ENCODE peak calls at places on chromosomes 16 and 17, in seven cellular contexts. C, A, G, V, M, R and D are unnamed samples.

GRCh38 chr17:57478433-57478832 is 222.1 kb downstream of the MSI2 start:
- DNase-seq in M (no peak), R (no peak), V (no peak), C (no peak), A (no peak), G (no peak), D (no peak)

GRCh38 chr17:66543526-66543925 is 241.1 kb downstream of the PRKCA start:
- DNase-seq in A (no peak), R (no peak), C (no peak), V (no peak), G (no peak), M (no peak), D (no peak)

GRCh38 chr17:7445011-7445927 is at the start of gene CHRNB1:
- DNase-seq in R (peak), A (peak), M (peak), G (peak), V (peak), C (no peak), D (no peak)

GRCh38 chr17:76598004-76598439 is 12.4 kb upstream of the ST6GALNAC2 start:
- DNase-seq in M (no peak), C (peak), R (no peak), A (peak), G (no peak), V (no peak), D (no peak)

GRCh38 chr17:12693640-12694039 is 27.9 kb downstream of the MYOCD start:
- DNase-seq in R (peak), A (no peak), C (no peak), V (no peak), G (no peak), M (no peak), D (no peak)

GRCh38 chr16:50521246-50521900 is 26.8 kb upstream of the NKD1 start:
- DNase-seq in R (no peak), A (no peak), G (no peak), M (no peak), C (no peak), V (no peak), D (no peak)

GRCh38 chr17:2883544-2884203 is 87.4 kb downstream of the RAP1GAP2 start:
- DNase-seq in G (peak), R (peak), C (peak), V (no peak), A (no peak), M (peak), D (no peak)

GRCh38 chr17:75250009-75250471 is 11.4 kb downstream of the GGA3 start:
- DNase-seq in C (no peak), R (peak), G (no peak), V (peak), A (no peak), M (no peak), D (no peak)

GRCh38 chr16:23505942-23506605 is 4.2 kb downstream of the GGA2 start:
- DNase-seq in C (no peak), A (no peak), M (no peak), G (peak), R (no peak), V (no peak), D (no peak)

GRCh38 chr17:51121620-51122472 is 1.2 kb upstream of the SPAG9 start:
- DNase-seq in M (peak), V (peak), R (peak), G (peak), A (peak), C (no peak), D (peak)

GRCh38 chr17:2797632-2798031 is 1.4 kb downstream of the RAP1GAP2 start:
- DNase-seq in G (no peak), V (no peak), R (no peak), C (peak), M (peak), A (no peak), D (no peak)

GRCh38 chr16:23148513-23149266 is 562 bp downstream of the USP31 start:
- DNase-seq in V (peak), G (peak), C (no peak), A (no peak), R (peak), M (peak), D (peak)

GRCh38 chr16:78770353-78771091 is 671.1 kb downstream of the WWOX start:
- DNase-seq in A (peak), R (no peak), M (peak), V (peak), C (peak), G (peak), D (peak)

GRCh38 chr16:46839986-46840443 is 9.0 kb upstream of the C16orf87 start:
- DNase-seq in M (no peak), C (no peak), R (no peak), A (no peak), G (no peak), V (no peak), D (no peak)

GRCh38 chr17:82105882-82106696 is 8.1 kb upstream of the FASN start:
- DNase-seq in R (peak), V (peak), G (peak), A (no peak), M (peak), C (peak), D (peak)

GRCh38 chr17:81681672-81682071 is 1.9 kb downstream of the ARL16 start:
- DNase-seq in R (no peak), A (no peak), V (no peak), G (peak), C (peak), M (no peak), D (no peak)

GRCh38 chr16:17395849-17396480 is 74.8 kb downstream of the XYLT1 start:
- DNase-seq in V (no peak), A (no peak), C (no peak), R (no peak), M (peak), G (no peak), D (no peak)

GRCh38 chr16:68802190-68802589 is 41.1 kb upstream of the TANGO6 start:
- DNase-seq in M (peak), G (no peak), R (peak), V (no peak), C (no peak), A (no peak), D (no peak)

GRCh38 chr16:1494711-1495110 is 1.6 kb downstream of the TELO2 start:
- DNase-seq in A (no peak), C (peak), G (no peak), M (no peak), R (peak), V (no peak), D (no peak)

GRCh38 chr17:1217030-1217429 is 37.2 kb upstream of the ABR start:
- DNase-seq in M (no peak), V (no peak), A (no peak), R (no peak), C (no peak), G (no peak), D (no peak)

GRCh38 chr17:44442806-44443205 is 53.4 kb upstream of the ITGA2B start:
- DNase-seq in A (no peak), G (no peak), C (no peak), V (no peak), M (no peak), R (no peak), D (no peak)

GRCh38 chr17:40474419-40475002 is 26.9 kb downstream of the TNS4 start:
- DNase-seq in C (no peak), M (no peak), G (no peak), R (no peak), V (no peak), A (no peak), D (no peak)

GRCh38 chr17:2023692-2024571 is 1.2 kb downstream of the RTN4RL1 start:
- DNase-seq in R (peak), M (no peak), A (no peak), C (no peak), G (no peak), V (no peak), D (peak)

GRCh38 chr16:50884066-50884860 is 142.4 kb downstream of the CYLD start:
- DNase-seq in M (no peak), R (no peak), C (no peak), A (no peak), V (no peak), G (peak), D (no peak)

GRCh38 chr17:76422860-76423259 is 30.1 kb downstream of the UBE2O start:
- DNase-seq in R (no peak), M (no peak), G (no peak), V (no peak), C (no peak), A (no peak), D (no peak)

GRCh38 chr16:65071371-65072311 is 50.2 kb downstream of the CDH11 start:
- DNase-seq in V (no peak), G (no peak), M (no peak), R (peak), A (peak), C (no peak), D (no peak)

GRCh38 chr17:43411369-43411677 is 12.5 kb downstream of the ARL4D start:
- DNase-seq in V (no peak), A (no peak), C (no peak), G (peak), R (no peak), M (no peak), D (no peak)

GRCh38 chr16:15533386-15533785 is 99.0 kb downstream of the BMERB1 start:
- DNase-seq in V (no peak), C (no peak), M (no peak), R (no peak), G (no peak), A (no peak), D (no peak)

GRCh38 chr17:20206068-20206467 is 196.9 kb downstream of the SPECC1 start:
- DNase-seq in V (no peak), G (peak), A (no peak), M (no peak), C (no peak), R (no peak), D (no peak)